ENCODE peak calls at places on chromosomes 6 and 20, in nine cellular contexts. T is cardiac muscle cell; K is A549; W is CD8-positive, alpha-beta T cell; Y is AG09309; Q is stimulated activated CD4-positive, alpha-beta T cell treated with anti-CD3 and anti-CD28 coated beads, TNF-alpha, amount 100 ng/mL, for 48 hours; R is B cell; N is fibroblast of mammary gland; X is thoracic aorta. U is an unnamed sample.

GRCh38 chr6:163640641-163641040 is 226.1 kb downstream of the QKI start:
- DNase-seq in T (no peak), K (no peak), W (no peak), Y (no peak), Q (no peak), R (no peak), N (no peak), X (no peak), U (no peak)

GRCh38 chr6:26284537-26285142 is 80.4 kb upstream of the BTN3A2 start:
- DNase-seq in T (peak; percentile 66), K (peak; percentile 72), W (peak; percentile 62), Y (no peak), Q (no peak), R (peak; percentile 66), N (peak; percentile 71), X (no peak), U (peak; percentile 42)

GRCh38 chr6:27019651-27020552 is 227.6 kb upstream of the PRSS16 start:
- DNase-seq in T (peak; percentile 82), K (peak; percentile 96), W (peak; percentile 32), Y (peak; percentile 47), Q (peak; percentile 54), R (peak; percentile 17), N (peak; percentile 93), X (peak; percentile 62), U (peak; percentile 70)

GRCh38 chr6:142846459-142846831 is 98.5 kb downstream of the HIVEP2 start:
- DNase-seq in T (no peak), K (no peak), W (no peak), Y (peak; percentile 44), Q (no peak), R (no peak), N (peak; percentile 75), X (no peak), U (no peak)

GRCh38 chr20:58102744-58103516 is 125.5 kb downstream of the ANKRD60 start:
- DNase-seq in T (no peak), K (no peak), W (no peak), Y (no peak), Q (peak; percentile 43), R (no peak), N (peak; percentile 35), X (no peak), U (no peak)

GRCh38 chr20:4798010-4798409 is 76.3 kb downstream of the PRND start:
- DNase-seq in T (no peak), K (no peak), W (no peak), Y (no peak), Q (no peak), R (no peak), N (no peak), X (no peak), U (no peak)

GRCh38 chr6:150293423-150294280 is 75.2 kb upstream of the IYD start:
- DNase-seq in T (no peak), K (peak; percentile 26), W (no peak), Y (no peak), Q (no peak), R (no peak), N (peak; percentile 92), X (no peak), U (no peak)

GRCh38 chr20:25288291-25289181 is 40.7 kb downstream of the PYGB start:
- DNase-seq in T (no peak), K (no peak), W (no peak), Y (no peak), Q (no peak), R (no peak), N (no peak), X (no peak), U (no peak)

GRCh38 chr6:21019614-21020013 is 485.4 kb downstream of the CDKAL1 start:
- DNase-seq in T (no peak), K (no peak), W (no peak), Y (no peak), Q (no peak), R (no peak), N (no peak), X (no peak), U (no peak)

GRCh38 chr20:23203951-23204730 is 118.0 kb upstream of the CD93 start:
- DNase-seq in T (no peak), K (no peak), W (no peak), Y (no peak), Q (no peak), R (no peak), N (no peak), X (no peak), U (no peak)

GRCh38 chr6:143140767-143141166 is 80.1 kb downstream of the AIG1 start:
- DNase-seq in T (no peak), K (no peak), W (no peak), Y (no peak), Q (no peak), R (no peak), N (no peak), X (no peak), U (no peak)

U was measured in DMS 273 treated with DMSO at 0.1 percent for 48 hours.